ENCODE peak calls at places on chromosome 2, in five cellular contexts. Y is H1, Q is IMR-90, R is neuronal stem cell, S is trophoblast cell. A is an unnamed sample.

GRCh38 chr2:102155703-102156515 is 13.4 kb downstream of the IL1R1 start:
- DNase-seq in R (no peak), S (peak; percentile 85), Y (no peak), Q (peak; percentile 69), A (peak; percentile 93)

GRCh38 chr2:132374151-132374550 is 42.5 kb upstream of the GPR39 start:
- DNase-seq in S (no peak), Q (no peak), Y (no peak), R (no peak), A (no peak)

GRCh38 chr2:157813477-157813876 is 62.7 kb downstream of the ACVR1 start:
- DNase-seq in Y (no peak), S (no peak), Q (no peak), R (no peak), A (no peak)

GRCh38 chr2:113342650-113343049 is 63.9 kb upstream of the PAX8 start:
- DNase-seq in S (no peak), Q (no peak), R (no peak), Y (no peak), A (no peak)

GRCh38 chr2:217899231-217900009 is 103.4 kb downstream of the TNS1 start:
- DNase-seq in S (peak; percentile 50), Y (peak; percentile 93), R (peak; percentile 58), Q (peak; percentile 91), A (peak; percentile 85)

GRCh38 chr2:157789933-157790511 is 86.1 kb downstream of the ACVR1 start:
- DNase-seq in S (no peak), Y (no peak), R (peak; percentile 17), Q (no peak), A (peak; percentile 47)

GRCh38 chr2:96768083-96768561 is 7.4 kb downstream of the CNNM4 start:
- DNase-seq in R (no peak), Q (no peak), Y (no peak), S (no peak), A (no peak)

GRCh38 chr2:165610591-165611029 is 141.1 kb downstream of the CSRNP3 start:
- DNase-seq in Y (no peak), S (no peak), Q (no peak), R (no peak), A (no peak)

GRCh38 chr2:101063753-101064502 is 61.8 kb downstream of the RPL31 start:
- DNase-seq in R (no peak), Q (no peak), Y (no peak), S (no peak), A (peak; percentile 24)

GRCh38 chr2:203783496-203784203 is 77.2 kb downstream of the CD28 start:
- DNase-seq in R (no peak), S (peak; percentile 87), Y (no peak), Q (peak; percentile 87), A (peak; percentile 78)

GRCh38 chr2:58138631-58139030 is 92.0 kb downstream of the VRK2 start:
- DNase-seq in S (no peak), Y (no peak), R (no peak), Q (no peak), A (no peak)

GRCh38 chr2:101619191-101619591 is 78.3 kb upstream of the MAP4K4 start:
- DNase-seq in Y (no peak), S (no peak), Q (peak; percentile 48), R (no peak), A (no peak)

GRCh38 chr2:101238930-101239759 is 13.5 kb upstream of the CNOT11 start:
- DNase-seq in R (no peak), S (no peak), Y (no peak), Q (no peak), A (no peak)

GRCh38 chr2:9573013-9573708 is 17.5 kb upstream of the ADAM17 start:
- DNase-seq in Y (no peak), Q (peak; percentile 65), R (no peak), S (no peak), A (peak; percentile 53)
- H3K23ac ChIP-seq in Y (no peak overlapping the region), Q (no peak overlapping the region), R (no peak overlapping the region), S (no peak overlapping the region), A (no peak overlapping the region)

DNA sequence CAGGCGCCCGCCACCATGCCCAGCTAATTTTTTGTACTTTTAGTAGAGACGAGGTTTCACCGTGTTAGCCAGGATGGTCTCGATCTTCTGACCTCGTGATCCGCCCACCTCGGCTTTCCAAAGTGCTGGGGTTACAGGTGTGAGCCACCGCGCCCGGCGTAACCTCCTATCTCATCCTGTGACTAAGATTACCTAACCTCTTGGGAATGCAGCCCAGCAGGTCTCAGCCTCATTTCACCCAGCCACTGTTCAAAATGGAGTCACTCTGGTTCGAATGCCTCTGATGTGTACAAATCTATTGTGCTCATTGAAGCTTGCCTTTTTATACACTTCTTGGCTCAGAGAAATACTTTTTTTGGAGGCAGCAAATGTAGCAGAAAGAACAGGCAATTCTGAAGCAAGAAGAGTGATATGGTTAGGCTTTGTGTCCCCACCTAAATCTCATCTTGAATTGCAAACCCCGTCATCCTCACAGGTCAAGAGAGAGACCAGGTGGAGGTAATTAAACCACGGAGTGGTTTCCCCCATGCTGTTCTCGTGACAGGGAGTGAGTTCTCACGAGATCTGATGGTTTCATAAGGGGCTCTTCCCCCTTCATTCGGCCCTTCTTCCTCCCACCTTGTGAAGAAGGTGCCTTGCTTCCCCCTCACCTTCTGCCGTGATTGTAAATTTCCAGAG is 60.6 kb downstream of the SLC4A3 start:
- DNase-seq in S (peak; percentile 94), R (no peak), Y (no peak), Q (no peak), A (no peak)
- H3K4me3 ChIP-seq in S (no peak overlapping the region), R (no peak overlapping the region), Y (no peak overlapping the region), Q (no peak overlapping the region), A (no peak overlapping the region)

GRCh38 chr2:176493909-176494308 is 224.7 kb downstream of the MTX2 start:
- DNase-seq in R (no peak), Y (no peak), Q (no peak), S (no peak), A (no peak)

GRCh38 chr2:176494949-176495353 is 225.7 kb downstream of the MTX2 start:
- DNase-seq in Q (no peak), S (no peak), R (no peak), Y (no peak), A (no peak)

GRCh38 chr2:176492583-176492982 is 223.3 kb downstream of the MTX2 start:
- DNase-seq in Y (no peak), Q (no peak), R (no peak), S (no peak), A (no peak)

GRCh38 chr2:176491172-176491904 is 222.1 kb downstream of the MTX2 start:
- DNase-seq in S (no peak), R (no peak), Y (no peak), Q (peak; percentile 96), A (peak; percentile 86)

GRCh38 chr2:176493221-176493825 is 224.1 kb downstream of the MTX2 start:
- DNase-seq in Y (no peak), Q (no peak), S (no peak), R (no peak), A (no peak)
- H2AFZ ChIP-seq in Y (no peak overlapping the region), Q (no peak overlapping the region), S (no peak overlapping the region), R (peak overlapping the region; percentile 1), A (no peak overlapping the region)

DNA sequence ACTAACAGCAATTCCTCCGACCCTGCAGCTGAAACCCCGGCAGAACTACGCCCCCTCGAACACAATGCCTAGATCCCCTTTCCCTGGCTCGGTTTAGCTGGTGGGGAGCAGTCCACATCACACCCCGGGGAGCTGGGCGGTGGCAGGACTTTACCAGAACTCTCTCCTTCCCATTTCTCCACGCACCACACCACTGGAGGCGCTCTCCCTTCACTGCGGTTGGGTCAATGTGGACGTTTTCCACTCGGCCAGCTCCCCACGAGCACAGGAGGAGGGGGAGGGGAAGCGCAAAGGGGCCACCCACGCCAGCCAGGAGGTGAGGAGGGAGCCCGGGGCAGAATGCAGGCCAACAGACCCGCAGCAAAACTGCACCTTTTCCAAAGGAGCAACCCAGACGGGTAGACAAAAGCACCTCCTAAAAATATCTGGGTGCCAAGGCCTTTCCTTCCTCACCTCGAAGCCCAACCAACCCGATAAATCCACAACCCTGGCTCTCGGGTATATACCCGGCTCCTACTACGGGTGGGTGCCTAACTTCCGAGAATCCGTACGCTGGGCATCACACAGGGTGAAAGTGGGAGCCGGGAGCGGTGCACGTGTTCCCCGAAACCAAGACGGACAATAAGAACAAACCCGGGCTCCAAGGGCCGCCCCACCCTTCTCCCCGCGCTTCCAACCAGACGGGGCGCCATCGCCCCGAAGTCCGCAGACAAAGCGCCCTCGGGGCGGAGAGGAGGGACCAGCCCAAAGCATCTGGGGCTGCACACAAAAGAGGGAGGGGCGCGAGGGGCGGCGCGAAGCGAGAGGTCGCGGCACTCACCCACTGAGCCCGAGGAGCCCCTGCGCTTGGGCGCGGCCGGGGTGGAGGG is 1.1 kb downstream of the RTN4 start:
- DNase-seq in Q (peak; percentile 69), S (peak; percentile 52), Y (peak; percentile 82), R (peak; percentile 71), A (peak; percentile 88)
- H3K23ac ChIP-seq in Q (peak overlapping the region; percentile 97), S (no peak overlapping the region), Y (no peak overlapping the region), R (peak overlapping the region; percentile 97), A (no peak overlapping the region)

GRCh38 chr2:128317186-128317897 is 1.3 kb downstream of the HS6ST1 start:
- DNase-seq in Y (peak; percentile 78), R (no peak), S (no peak), Q (no peak), A (no peak)

GRCh38 chr2:128315122-128315828 is 3.4 kb downstream of the HS6ST1 start:
- DNase-seq in Q (no peak), Y (no peak), R (no peak), S (no peak), A (no peak)

GRCh38 chr2:128314348-128315121 is 4.1 kb downstream of the HS6ST1 start:
- DNase-seq in Q (no peak), R (no peak), S (no peak), Y (no peak), A (no peak)

GRCh38 chr2:128316777-128317185 is 1.9 kb downstream of the HS6ST1 start:
- DNase-seq in S (no peak), Q (no peak), Y (no peak), R (no peak), A (no peak)

DNA sequence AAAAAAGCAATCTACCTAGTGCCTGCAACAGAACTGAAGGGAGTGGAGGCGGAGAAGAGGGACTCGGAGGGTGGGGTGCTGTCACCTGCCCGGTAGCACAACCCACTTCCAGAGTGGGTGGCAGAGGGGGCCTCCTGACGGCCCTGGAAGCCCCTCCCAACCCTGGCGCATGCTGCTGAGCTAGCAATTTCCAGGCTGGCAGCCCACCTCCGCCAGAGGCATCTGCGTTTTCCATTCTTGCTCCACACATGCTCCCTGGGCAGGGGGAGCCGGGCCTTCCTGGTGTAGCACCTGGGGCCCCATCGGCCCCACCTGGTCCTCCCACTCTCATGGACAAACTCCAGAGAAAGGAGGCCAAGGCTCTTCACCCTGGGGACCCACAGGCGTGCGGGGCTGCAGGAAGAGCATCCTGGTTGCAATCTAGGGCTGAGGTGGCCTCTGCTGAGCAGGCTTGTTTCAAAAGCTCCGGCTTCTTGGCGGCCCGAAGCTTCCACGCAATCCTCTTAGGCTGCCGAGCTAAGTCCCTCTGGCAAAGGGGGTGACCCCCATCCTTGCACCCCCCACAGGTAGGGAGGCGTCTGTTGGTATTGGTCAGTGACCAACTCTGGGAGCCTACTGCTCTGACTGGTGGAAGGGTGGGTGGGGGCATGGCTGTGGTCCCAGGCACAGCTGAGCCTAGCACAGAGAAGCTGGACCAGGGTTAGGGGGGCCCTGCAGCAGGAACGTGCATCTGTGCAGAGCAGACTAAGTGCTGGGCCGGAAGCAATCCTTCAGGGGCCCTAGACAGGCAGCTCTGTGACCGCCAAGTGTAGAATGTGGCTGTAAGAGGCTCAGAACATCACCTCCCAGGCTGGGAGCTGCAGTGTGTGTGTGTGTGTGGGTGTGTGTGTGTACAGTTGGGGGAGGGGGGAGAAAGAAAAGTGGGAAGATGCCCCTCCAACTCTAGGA is 2.6 kb downstream of the HS6ST1 start:
- DNase-seq in S (no peak), R (no peak), Q (peak; percentile 76), Y (peak; percentile 48), A (peak; percentile 80)
- H3K4me3 ChIP-seq in S (no peak overlapping the region), R (peak overlapping the region; percentile 97), Q (peak overlapping the region; percentile 86), Y (peak overlapping the region; percentile 80), A (peak overlapping the region; percentile 90)

A was measured in mesenchymal stem cell.